ENCODE peak calls at places on chromosomes 6 and 20, in five cellular contexts. One of them, this sample, is unnamed.

GRCh38 chr6:145289573-145289972 is 445.7 kb downstream of the EPM2A start:
- DNase-seq in H1: no peak
- DNase-seq in GM12891: no peak
- DNase-seq in HepG2: no peak
- DNase-seq in GM12878: no peak
- DNase-seq in this sample: no peak

GRCh38 chr20:62168061-62168460 is 14.8 kb upstream of the MTG2 start:
- DNase-seq in GM12891: no peak
- DNase-seq in H1: no peak
- DNase-seq in GM12878: no peak
- DNase-seq in HepG2: no peak
- DNase-seq in this sample: no peak

GRCh38 chr6:65908065-65908464 is 201.0 kb upstream of the EYS start:
- DNase-seq in H1: no peak
- DNase-seq in GM12891: no peak
- DNase-seq in GM12878: no peak
- DNase-seq in HepG2: no peak
- DNase-seq in this sample: no peak

GRCh38 chr6:153038378-153038777 is 35.9 kb upstream of the MTRF1L start:
- DNase-seq in HepG2: no peak
- DNase-seq in GM12878: no peak
- DNase-seq in GM12891: no peak
- DNase-seq in H1: no peak
- DNase-seq in this sample: no peak

GRCh38 chr20:363319-364078 is 16.6 kb downstream of the NRSN2 start:
- DNase-seq in GM12891: no peak
- DNase-seq in HepG2: peak
- DNase-seq in H1: no peak
- DNase-seq in GM12878: no peak
- DNase-seq in this sample: no peak

GRCh38 chr6:97394160-97394748 is 111.2 kb upstream of the MMS22L start:
- DNase-seq in HepG2: peak
- DNase-seq in GM12891: peak
- DNase-seq in GM12878: peak
- DNase-seq in H1: no peak
- DNase-seq in this sample: no peak

GRCh38 chr6:39153766-39154397 is 38.9 kb upstream of the SAYSD1 start:
- DNase-seq in H1: no peak
- DNase-seq in GM12878: no peak
- DNase-seq in HepG2: no peak
- DNase-seq in GM12891: no peak
- DNase-seq in this sample: no peak

GRCh38 chr20:15248618-15249395 is 911.4 kb upstream of the FLRT3 start:
- DNase-seq in H1: no peak
- DNase-seq in HepG2: no peak
- DNase-seq in GM12878: no peak
- DNase-seq in GM12891: no peak
- DNase-seq in this sample: no peak

GRCh38 chr6:168216741-168217140 is 102.8 kb downstream of the DACT2 start:
- DNase-seq in H1: no peak
- DNase-seq in GM12878: no peak
- DNase-seq in HepG2: no peak
- DNase-seq in GM12891: no peak
- DNase-seq in this sample: no peak

GRCh38 chr20:33674294-33675126 is at the start of gene NECAB3:
- DNase-seq in HepG2: peak
- DNase-seq in GM12891: peak
- DNase-seq in GM12878: no peak
- DNase-seq in H1: no peak
- DNase-seq in this sample: peak

GRCh38 chr6:92216717-92217116 is 1202.6 kb downstream of the EPHA7 start:
- DNase-seq in GM12878: no peak
- DNase-seq in HepG2: no peak
- DNase-seq in GM12891: no peak
- DNase-seq in H1: no peak
- DNase-seq in this sample: no peak

GRCh38 chr20:43900496-43900895 is 14.2 kb upstream of the TOX2 start:
- DNase-seq in HepG2: no peak
- DNase-seq in GM12891: no peak
- DNase-seq in H1: no peak
- DNase-seq in GM12878: no peak
- DNase-seq in this sample: no peak

GRCh38 chr6:163180874-163181541 is 233.5 kb upstream of the QKI start:
- DNase-seq in HepG2: peak
- DNase-seq in GM12878: no peak
- DNase-seq in GM12891: no peak
- DNase-seq in H1: peak
- DNase-seq in this sample: no peak

GRCh38 chr20:6081236-6081635 is 27.4 kb upstream of the LRRN4 start:
- DNase-seq in GM12878: no peak
- DNase-seq in HepG2: peak
- DNase-seq in H1: no peak
- DNase-seq in GM12891: no peak
- DNase-seq in this sample: no peak

GRCh38 chr6:127520061-127520460 is 926 bp upstream of the MTCL3 start:
- DNase-seq in GM12878: no peak
- DNase-seq in GM12891: no peak
- DNase-seq in HepG2: no peak
- DNase-seq in H1: no peak
- DNase-seq in this sample: no peak

GRCh38 chr20:10434832-10435812 is at the start of gene SLX4IP:
- DNase-seq in H1: peak
- DNase-seq in GM12891: peak
- DNase-seq in HepG2: peak
- DNase-seq in GM12878: peak
- DNase-seq in this sample: peak
- TF ChIP-seq POLR2A in H1: peak
- TF ChIP-seq POLR2A in GM12891: peak
- TF ChIP-seq POLR2A in HepG2: peak
- TF ChIP-seq POLR2A in GM12878: peak
- TF ChIP-seq POLR2A in this sample: peak

GRCh38 chr6:84777888-84778287 is 13.5 kb upstream of the TBX18 start:
- DNase-seq in HepG2: no peak
- DNase-seq in H1: no peak
- DNase-seq in GM12878: no peak
- DNase-seq in GM12891: no peak
- DNase-seq in this sample: no peak

GRCh38 chr6:84774174-84775158 is 10.1 kb upstream of the TBX18 start:
- DNase-seq in H1: no peak
- DNase-seq in GM12878: no peak
- DNase-seq in GM12891: no peak
- DNase-seq in HepG2: no peak
- DNase-seq in this sample: no peak

GRCh38 chr6:84779380-84779779 is 15.0 kb upstream of the TBX18 start:
- DNase-seq in H1: no peak
- DNase-seq in HepG2: no peak
- DNase-seq in GM12891: no peak
- DNase-seq in GM12878: no peak
- DNase-seq in this sample: no peak

GRCh38 chr6:84773431-84774173 is 9.2 kb upstream of the TBX18 start:
- DNase-seq in GM12878: no peak
- DNase-seq in GM12891: no peak
- DNase-seq in HepG2: no peak
- DNase-seq in H1: no peak
- DNase-seq in this sample: no peak

GRCh38 chr6:84776392-84776791 is 12.0 kb upstream of the TBX18 start:
- DNase-seq in GM12891: no peak
- DNase-seq in HepG2: no peak
- DNase-seq in H1: no peak
- DNase-seq in GM12878: no peak
- DNase-seq in this sample: no peak
- TF ChIP-seq POLR2AphosphoS5 in GM12891: no peak
- TF ChIP-seq POLR2AphosphoS5 in HepG2: no peak
- TF ChIP-seq POLR2AphosphoS5 in H1: no peak
- TF ChIP-seq POLR2AphosphoS5 in GM12878: no peak
- TF ChIP-seq POLR2AphosphoS5 in this sample: no peak

GRCh38 chr6:53313784-53314382 is 34.9 kb downstream of the ELOVL5 start:
- DNase-seq in HepG2: no peak
- DNase-seq in GM12878: no peak
- DNase-seq in H1: no peak
- DNase-seq in GM12891: no peak
- DNase-seq in this sample: no peak
- TF ChIP-seq TAF1 in HepG2: no peak
- TF ChIP-seq TAF1 in GM12878: no peak
- TF ChIP-seq TAF1 in H1: no peak
- TF ChIP-seq TAF1 in GM12891: no peak
- TF ChIP-seq TAF1 in this sample: no peak

DNA sequence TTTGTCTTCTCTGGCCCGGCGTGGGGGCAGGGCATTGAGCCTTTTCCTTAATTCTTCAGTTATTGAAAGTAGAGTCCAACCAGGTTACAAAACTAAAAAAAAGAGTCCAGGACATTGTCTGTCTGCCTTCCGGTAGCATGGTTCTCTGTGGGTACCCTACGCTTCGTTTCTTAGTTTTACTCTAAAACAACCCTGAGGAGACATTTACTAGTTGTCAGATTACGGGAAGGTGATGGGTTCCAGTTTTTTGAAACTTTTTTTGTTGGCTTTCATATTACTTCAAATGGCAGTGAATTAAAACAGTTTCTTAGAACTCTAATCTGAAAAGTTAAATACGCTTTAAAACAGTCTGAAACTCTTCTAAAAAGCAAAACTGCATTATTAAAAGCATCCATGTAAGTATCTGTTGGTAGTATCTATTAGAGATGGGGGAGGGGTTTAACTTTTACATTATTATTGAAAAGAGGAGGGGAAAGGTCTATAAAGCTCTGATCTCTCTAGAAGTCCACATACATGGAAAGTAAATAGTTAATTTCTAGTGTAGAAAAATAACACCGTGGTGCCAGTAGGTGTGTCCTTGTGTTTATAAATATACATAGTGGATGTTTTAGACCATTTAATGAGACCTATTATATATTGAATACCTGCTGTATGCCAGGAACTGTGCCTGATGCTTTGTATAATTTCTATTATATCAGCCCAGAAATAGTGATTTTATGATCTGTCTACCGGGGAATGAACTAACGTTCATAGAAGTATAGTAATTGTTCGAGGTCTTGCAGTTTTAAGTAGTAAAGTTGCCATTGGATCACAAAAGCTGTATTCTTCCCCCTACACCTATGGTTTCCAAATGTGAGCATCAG is 2.3 kb downstream of the BICRAL start:
- DNase-seq in GM12878: no peak
- DNase-seq in HepG2: no peak
- DNase-seq in H1: no peak
- DNase-seq in GM12891: no peak
- DNase-seq in this sample: no peak
- TF ChIP-seq POLR2A in GM12878: no peak
- TF ChIP-seq POLR2A in HepG2: no peak
- TF ChIP-seq POLR2A in H1: no peak
- TF ChIP-seq POLR2A in GM12891: no peak
- TF ChIP-seq POLR2A in this sample: no peak

GRCh38 chr20:3686867-3687321 is 5.1 kb upstream of the ADAM33 start:
- DNase-seq in GM12891: no peak
- DNase-seq in H1: no peak
- DNase-seq in HepG2: no peak
- DNase-seq in GM12878: no peak
- DNase-seq in this sample: no peak
- TF ChIP-seq POLR2AphosphoS5 in GM12891: no peak
- TF ChIP-seq POLR2AphosphoS5 in H1: no peak
- TF ChIP-seq POLR2AphosphoS5 in HepG2: no peak
- TF ChIP-seq POLR2AphosphoS5 in GM12878: no peak
- TF ChIP-seq POLR2AphosphoS5 in this sample: no peak

DNA sequence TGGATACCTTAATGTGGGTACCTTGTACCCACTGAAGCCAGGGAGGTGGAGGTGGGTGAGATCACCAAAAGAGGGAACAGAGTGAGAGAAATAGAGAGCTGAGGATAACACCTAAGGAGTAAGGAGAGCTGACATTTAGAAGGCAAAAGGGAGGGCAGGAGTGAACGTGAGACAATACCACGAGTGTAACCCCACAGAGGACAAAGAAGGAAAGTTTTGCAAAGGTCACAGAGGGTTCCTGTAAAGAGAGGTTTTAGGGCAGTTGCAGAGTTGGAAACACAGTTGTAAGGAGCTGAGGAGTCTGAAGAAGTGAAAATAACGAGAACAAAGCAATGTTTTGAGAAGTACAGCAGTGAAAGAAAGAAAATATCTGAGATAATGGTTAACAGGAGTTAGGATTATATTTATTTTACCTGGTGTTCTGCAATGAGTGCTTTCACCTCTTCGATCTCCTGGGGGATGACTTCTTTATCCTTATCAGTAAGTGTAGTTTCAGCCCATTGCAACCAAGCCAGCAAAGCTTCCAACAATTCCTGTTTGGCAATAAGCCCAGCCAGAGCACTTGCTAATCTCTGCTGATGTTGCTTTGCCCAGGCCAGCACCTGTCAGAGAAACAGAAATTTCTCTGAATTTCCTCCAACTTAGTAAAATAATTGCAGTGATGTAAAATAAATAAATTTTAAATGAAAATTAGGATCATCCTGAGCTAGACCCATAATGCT is 166.8 kb downstream of the DST start:
- DNase-seq in H1: no peak
- DNase-seq in GM12878: no peak
- DNase-seq in GM12891: no peak
- DNase-seq in HepG2: peak
- DNase-seq in this sample: no peak
- TF ChIP-seq TAF1 in H1: no peak
- TF ChIP-seq TAF1 in GM12878: no peak
- TF ChIP-seq TAF1 in GM12891: no peak
- TF ChIP-seq TAF1 in HepG2: no peak
- TF ChIP-seq TAF1 in this sample: no peak

DNA sequence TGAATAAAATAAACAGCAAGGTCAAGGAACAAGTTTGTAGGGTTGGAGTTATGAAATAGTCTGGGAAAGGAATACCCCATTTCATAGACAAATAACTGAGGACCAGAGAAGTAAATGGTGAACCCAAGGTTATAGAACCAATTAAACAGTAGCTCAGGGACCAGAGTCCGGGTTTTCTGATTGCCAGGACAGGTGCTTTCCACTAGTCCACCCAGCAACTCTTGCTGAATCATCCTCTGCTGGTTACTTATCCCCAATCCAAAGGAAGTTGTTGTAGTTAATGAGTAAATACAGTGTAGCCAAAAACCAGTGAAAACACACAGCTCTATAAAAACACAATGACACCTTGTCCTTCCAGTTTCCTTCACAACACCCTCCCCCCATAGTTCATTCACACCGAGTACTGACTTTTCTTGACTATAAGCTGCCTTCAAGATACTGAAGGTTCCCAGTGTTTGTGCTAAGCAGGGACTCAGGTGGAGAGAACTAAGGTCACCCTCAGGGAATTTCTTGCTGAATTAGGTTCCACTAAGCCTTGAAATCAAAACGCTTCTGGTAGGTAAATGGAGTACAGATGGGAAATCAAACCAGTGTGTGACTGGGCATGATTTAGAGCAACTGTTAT is 717 bp upstream of the TINAG start:
- DNase-seq in GM12891: no peak
- DNase-seq in GM12878: peak
- DNase-seq in HepG2: peak
- DNase-seq in H1: no peak
- DNase-seq in this sample: no peak
- TF ChIP-seq POLR2A in GM12891: no peak
- TF ChIP-seq POLR2A in GM12878: no peak
- TF ChIP-seq POLR2A in HepG2: no peak
- TF ChIP-seq POLR2A in H1: no peak
- TF ChIP-seq POLR2A in this sample: no peak